ENCODE peak calls at places on chromosomes 6 and 20, in four cellular contexts. R, L, Z and C are unnamed samples. For H3K4me1, the result is how much of the 10 kb centered on the place peaks cover.

GRCh38 chr6:163427498-163428254 is 13.2 kb downstream of the QKI start:
- DNase-seq in L (no peak), Z (no peak), R (no peak), C (no peak)

GRCh38 chr20:1302578-1303541 is 26.1 kb downstream of the SDCBP2 start:
- DNase-seq in R (peak), Z (no peak), L (no peak), C (no peak)

GRCh38 chr6:170098428-170099170 is 192.3 kb downstream of the DLL1 start:
- DNase-seq in L (no peak), Z (no peak), R (peak), C (no peak)

GRCh38 chr20:7152071-7152470 is 384.6 kb downstream of the BMP2 start:
- DNase-seq in Z (no peak), L (no peak), R (no peak), C (no peak)

GRCh38 chr20:48723308-48724264 is 104.2 kb downstream of the PREX1 start:
- DNase-seq in Z (peak), L (no peak), R (peak), C (no peak)

GRCh38 chr6:169851641-169852503 is 100.5 kb downstream of the ERMARD start:
- DNase-seq in R (no peak), Z (no peak), L (no peak), C (peak)

GRCh38 chr6:125746731-125747588 is 2.5 kb upstream of the HEY2 start:
- DNase-seq in L (peak), R (peak), Z (peak), C (no peak)

GRCh38 chr6:12472601-12473038 is 182.5 kb downstream of the EDN1 start:
- DNase-seq in L (peak), Z (peak), R (peak), C (no peak)

GRCh38 chr6:67854098-67854497 is 781.0 kb upstream of the ADGRB3 start:
- DNase-seq in L (no peak), R (no peak), Z (no peak), C (no peak)

GRCh38 chr6:168039849-168040248 is 39.2 kb downstream of the FRMD1 start:
- DNase-seq in L (no peak), Z (no peak), R (no peak), C (no peak)

GRCh38 chr6:134739299-134740090 is 210.4 kb downstream of the ALDH8A1 start:
- DNase-seq in R (no peak), L (no peak), Z (no peak), C (no peak)

GRCh38 chr6:36734486-36735060 is 36.9 kb downstream of the RAB44 start:
- DNase-seq in Z (no peak), L (no peak), R (no peak), C (no peak)

GRCh38 chr20:19756756-19757486 is 1.1 kb upstream of the RIN2 start:
- DNase-seq in L (no peak), Z (no peak), R (no peak), C (no peak)

GRCh38 chr6:31727717-31728671 is 1.1 kb downstream of the DDAH2 start:
- DNase-seq in R (peak), Z (no peak), L (peak), C (no peak)

GRCh38 chr20:32207211-32207625 is 325 bp downstream of the PLAGL2 start:
- DNase-seq in R (no peak), Z (no peak), L (no peak), C (no peak)

GRCh38 chr6:29926795-29927427 is 15.4 kb upstream of the HLA-A start:
- DNase-seq in L (peak), R (peak), Z (peak), C (peak)

GRCh38 chr20:17811605-17811965 is 111.8 kb downstream of the BANF2 start:
- DNase-seq in L (no peak), R (peak), Z (no peak), C (no peak)

GRCh38 chr6:137102050-137102848 is 57.5 kb upstream of the IL20RA start:
- DNase-seq in L (no peak), R (no peak), Z (no peak), C (no peak)
- H3K4me1 ChIP-seq in L (under half), R (under half), Z (under half), C (under half)

GRCh38 chr20:3406481-3407425 is 716 bp downstream of the DNAAF9 start:
- DNase-seq in L (no peak), R (peak), Z (peak), C (no peak)
- TF ChIP-seq CTCF in L (no peak), R (no peak), Z (no peak), C (no peak)

GRCh38 chr6:403659-404655 is 12.4 kb downstream of the IRF4 start:
- DNase-seq in L (no peak), Z (no peak), R (no peak), C (no peak)
- H3K4me1 ChIP-seq in L (under half), Z (under half), R (under half), C (under half)

GRCh38 chr20:38926142-38926933 is at the start of gene FAM83D:
- DNase-seq in R (peak), L (peak), Z (peak), C (peak)
- TF ChIP-seq CTCF in R (peak), L (peak), Z (no peak), C (no peak)

GRCh38 chr20:37346232-37346525 is 239 bp downstream of the SRC start:
- DNase-seq in L (no peak), R (no peak), Z (no peak), C (no peak)
- H3K4me1 ChIP-seq in L (under half), R (half or more), Z (under half), C (under half)

GRCh38 chr6:121216928-121217327 is 117.4 kb downstream of the TBC1D32 start:
- DNase-seq in L (no peak), Z (no peak), R (no peak), C (no peak)

GRCh38 chr6:121223930-121224329 is 110.3 kb downstream of the TBC1D32 start:
- DNase-seq in Z (no peak), L (no peak), R (no peak), C (no peak)

GRCh38 chr6:121223212-121223611 is 111.1 kb downstream of the TBC1D32 start:
- DNase-seq in Z (no peak), R (no peak), L (no peak), C (no peak)

GRCh38 chr6:121222656-121223055 is 111.6 kb downstream of the TBC1D32 start:
- DNase-seq in L (no peak), R (no peak), Z (no peak), C (no peak)
- TF ChIP-seq CTCF in L (no peak), R (no peak), Z (no peak), C (peak)

GRCh38 chr6:16322666-16323312 is 84.4 kb downstream of the GMPR start:
- DNase-seq in L (peak), Z (no peak), R (peak), C (no peak)
- H3K4me1 ChIP-seq in L (half or more), Z (half or more), R (half or more), C (half or more)

DNA sequence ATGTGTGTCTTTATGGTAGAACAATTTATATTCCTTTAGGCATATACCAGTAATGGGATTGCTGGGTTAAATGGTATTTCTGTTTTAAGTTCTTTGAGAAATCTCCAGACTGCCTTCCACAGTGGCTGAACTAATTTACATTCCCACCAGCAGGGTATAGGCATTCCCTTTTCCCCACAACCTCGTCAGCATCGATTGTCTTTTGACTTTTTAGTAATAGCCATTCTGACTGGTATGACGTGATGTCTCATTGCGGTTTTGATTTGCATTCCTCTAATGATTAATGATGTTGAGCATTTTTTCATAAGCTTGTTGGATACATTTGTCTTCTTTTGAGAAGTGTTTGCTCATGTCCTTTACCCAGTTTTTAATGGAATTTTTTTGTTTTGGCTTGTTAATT is 5.3 kb upstream of the TASP1 start:
- DNase-seq in L (no peak), Z (no peak), R (no peak), C (no peak)
- TF ChIP-seq CTCF in L (no peak), Z (no peak), R (no peak), C (no peak)

GRCh38 chr6:33959661-33960344 is 156.0 kb upstream of the MLN start:
- DNase-seq in Z (no peak), R (peak), L (no peak), C (no peak)

GRCh38 chr6:33962186-33962585 is 158.4 kb upstream of the MLN start:
- DNase-seq in L (no peak), R (no peak), Z (no peak), C (no peak)

GRCh38 chr6:33958863-33959651 is 155.3 kb upstream of the MLN start:
- DNase-seq in R (peak), Z (no peak), L (no peak), C (no peak)

GRCh38 chr6:33961686-33962085 is 157.9 kb upstream of the MLN start:
- DNase-seq in Z (no peak), R (peak), L (no peak), C (no peak)

GRCh38 chr6:33960345-33961313 is 156.8 kb upstream of the MLN start:
- DNase-seq in R (peak), L (no peak), Z (no peak), C (no peak)
- H3K4me1 ChIP-seq in R (under half), L (under half), Z (under half), C (under half)